ENCODE peak calls at places on chromosomes 2 and 18, in five cellular contexts. F, U, Z, G and M are unnamed samples.

GRCh38 chr2:24521975-24522639 is 31.1 kb downstream of the NCOA1 start:
- DNase-seq in F (no peak), U (no peak), Z (no peak), G (no peak), M (no peak)

GRCh38 chr2:221833972-221834371 is 261.9 kb upstream of the EPHA4 start:
- DNase-seq in F (no peak), U (no peak), Z (no peak), G (no peak), M (no peak)

GRCh38 chr2:218393750-218394290 is 5.8 kb upstream of the CTDSP1 start:
- DNase-seq in F (no peak), U (no peak), Z (no peak), G (peak), M (no peak)

GRCh38 chr2:80499095-80499494 is 194.5 kb upstream of the LRRTM1 start:
- DNase-seq in F (no peak), U (peak), Z (peak), G (peak), M (no peak)

GRCh38 chr18:34990571-34990970 is 50.6 kb upstream of the MAPRE2 start:
- DNase-seq in F (no peak), U (no peak), Z (no peak), G (no peak), M (no peak)

GRCh38 chr2:241314181-241314932 is 1.1 kb downstream of the HDLBP start:
- DNase-seq in F (no peak), U (peak), Z (no peak), G (no peak), M (no peak)

GRCh38 chr2:224122542-224122941 is 83.5 kb upstream of the SERPINE2 start:
- DNase-seq in F (no peak), U (no peak), Z (no peak), G (no peak), M (no peak)

GRCh38 chr2:96146151-96146880 is 1.1 kb upstream of the DUSP2 start:
- DNase-seq in F (peak), U (no peak), Z (no peak), G (peak), M (no peak)

GRCh38 chr2:164826293-164827243 is 15.1 kb downstream of the COBLL1 start:
- DNase-seq in F (no peak), U (peak), Z (no peak), G (no peak), M (no peak)

GRCh38 chr2:240640939-240641338 is 15.7 kb downstream of the GPR35 start:
- DNase-seq in F (no peak), U (peak), Z (peak), G (peak), M (peak)

GRCh38 chr18:8816805-8817204 is 111.4 kb downstream of the MTCL1 start:
- DNase-seq in F (no peak), U (no peak), Z (no peak), G (no peak), M (no peak)

DNA sequence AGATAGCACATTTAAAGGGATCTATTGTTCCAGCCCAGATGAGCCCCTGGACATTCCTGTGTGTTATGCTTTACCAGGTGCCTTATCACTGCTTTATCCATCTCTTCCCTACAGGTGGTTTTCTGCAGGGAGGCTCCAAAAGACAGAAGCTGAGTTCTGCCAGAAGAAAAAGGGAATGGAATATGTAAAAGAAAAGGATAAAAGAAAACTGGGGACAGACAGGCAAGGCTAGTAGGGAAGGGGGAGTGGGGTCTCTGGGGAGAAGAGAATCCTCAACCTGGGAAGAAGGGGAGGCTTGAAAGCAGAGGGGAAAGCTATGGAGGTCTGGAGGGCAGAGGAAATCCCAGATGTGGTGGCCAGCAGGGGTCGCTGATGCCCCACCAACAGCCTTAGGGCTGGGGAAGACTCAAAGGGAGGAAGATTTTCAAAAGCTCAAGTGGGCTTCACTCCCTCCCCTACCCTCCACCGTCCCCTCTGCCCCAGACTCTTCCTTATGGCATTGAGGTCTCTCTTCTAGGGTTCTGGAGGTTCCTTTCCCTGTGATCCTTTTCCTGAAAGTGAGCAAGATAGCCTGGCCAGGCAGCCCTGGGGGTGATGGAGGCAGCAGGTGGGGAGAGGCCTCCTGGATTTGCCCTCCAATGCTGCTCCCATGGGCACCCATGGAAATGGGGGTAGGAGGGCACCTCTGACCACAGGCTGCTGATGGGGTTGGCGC is 178.1 kb upstream of the PKDCC start:
- DNase-seq in F (peak), U (peak), Z (peak), G (peak), M (peak)
- TF ChIP-seq ATF2 in F (no peak), U (no peak), Z (no peak), G (no peak), M (no peak)

DNA sequence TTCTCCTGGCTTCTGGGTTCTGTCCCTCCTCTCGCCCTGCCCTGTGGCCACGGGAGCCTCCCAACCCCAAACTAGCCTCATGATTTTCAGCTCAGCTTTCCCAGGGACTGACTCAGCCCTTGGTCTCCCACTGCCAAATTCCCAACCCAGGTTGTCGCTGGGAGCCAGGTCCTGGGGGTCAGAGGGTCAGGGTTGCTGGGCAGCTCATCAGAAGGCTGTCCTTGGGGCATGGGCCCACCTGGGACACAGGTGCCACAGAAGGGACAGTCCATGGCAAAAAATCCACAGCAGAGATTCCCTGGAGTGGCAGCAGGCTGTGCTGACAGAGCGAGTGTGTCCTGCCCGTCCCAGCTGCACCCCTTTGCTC is 180.4 kb downstream of the TWIST2 start:
- DNase-seq in F (no peak), U (no peak), Z (no peak), G (no peak), M (no peak)
- TF ChIP-seq ATF2 in F (no peak), U (no peak), Z (no peak), G (no peak), M (no peak)

DNA sequence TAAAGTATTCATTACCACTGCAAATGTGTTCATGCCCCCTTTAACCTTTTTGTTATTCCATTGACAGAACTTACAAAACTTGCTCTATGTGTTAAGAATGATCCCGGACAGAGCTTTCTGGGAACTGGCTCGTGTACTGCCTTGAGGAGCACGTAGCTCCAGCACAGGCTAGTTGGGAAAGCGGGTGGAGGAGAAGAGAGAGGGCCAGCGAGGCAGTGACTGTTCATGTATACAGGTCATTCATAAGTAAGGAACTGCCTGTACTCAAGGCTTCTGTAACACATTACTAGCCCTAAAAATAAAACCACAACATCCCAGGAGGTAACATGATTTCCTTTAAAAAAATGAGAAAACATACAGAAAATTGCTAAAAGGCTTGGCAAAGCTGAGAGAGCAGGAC is 109.0 kb downstream of the STK39 start:
- DNase-seq in F (no peak), U (no peak), Z (no peak), G (no peak), M (no peak)
- TF ChIP-seq ATF2 in F (no peak), U (no peak), Z (no peak), G (no peak), M (no peak)

GRCh38 chr2:40439473-40439872 is 12.4 kb downstream of the SLC8A1 start:
- DNase-seq in F (no peak), U (no peak), Z (no peak), G (no peak), M (no peak)
- TF ChIP-seq ATF2 in F (no peak), U (no peak), Z (no peak), G (no peak), M (no peak)